ENCODE peak calls at places on chromosomes 11 and 22, in eight cellular contexts. One of them, this sample, is unnamed.

GRCh38 chr11:20013346-20014066 is 146.8 kb downstream of the DBX1 start:
- DNase-seq in Kasumi-1: no peak
- DNase-seq in Peyer's patch: no peak
- DNase-seq in central memory CD4-positive, alpha-beta T cell: no peak
- DNase-seq in NCI-H524: peak; percentile 53
- DNase-seq in NCI-H2081 treated with DMSO at 0.1 percent for 48 hours: no peak
- DNase-seq in naive thymus-derived CD8-positive, alpha-beta T cell: no peak
- DNase-seq in heart left ventricle: peak; percentile 53
- DNase-seq in this sample: no peak

GRCh38 chr11:111541209-111542061 is 915 bp downstream of the LAYN start:
- DNase-seq in Peyer's patch: peak; percentile 19
- DNase-seq in central memory CD4-positive, alpha-beta T cell: no peak
- DNase-seq in NCI-H2081 treated with DMSO at 0.1 percent for 48 hours: no peak
- DNase-seq in NCI-H524: no peak
- DNase-seq in Kasumi-1: no peak
- DNase-seq in naive thymus-derived CD8-positive, alpha-beta T cell: no peak
- DNase-seq in heart left ventricle: peak; percentile 57
- DNase-seq in this sample: no peak

GRCh38 chr11:77619576-77620198 is 17.9 kb downstream of the CLNS1A start:
- DNase-seq in NCI-H524: peak; percentile 8
- DNase-seq in NCI-H2081 treated with DMSO at 0.1 percent for 48 hours: no peak
- DNase-seq in heart left ventricle: no peak
- DNase-seq in naive thymus-derived CD8-positive, alpha-beta T cell: no peak
- DNase-seq in central memory CD4-positive, alpha-beta T cell: peak; percentile 28
- DNase-seq in Kasumi-1: peak; percentile 56
- DNase-seq in Peyer's patch: no peak
- DNase-seq in this sample: no peak

GRCh38 chr11:124740277-124740882 is 638 bp downstream of the NRGN start:
- DNase-seq in Peyer's patch: peak; percentile 60
- DNase-seq in NCI-H2081 treated with DMSO at 0.1 percent for 48 hours: no peak
- DNase-seq in naive thymus-derived CD8-positive, alpha-beta T cell: peak; percentile 57
- DNase-seq in heart left ventricle: peak; percentile 49
- DNase-seq in NCI-H524: peak; percentile 38
- DNase-seq in central memory CD4-positive, alpha-beta T cell: peak; percentile 53
- DNase-seq in Kasumi-1: peak; percentile 73
- DNase-seq in this sample: no peak

GRCh38 chr11:68912254-68912653 is 8.6 kb downstream of the IGHMBP2 start:
- DNase-seq in naive thymus-derived CD8-positive, alpha-beta T cell: no peak
- DNase-seq in central memory CD4-positive, alpha-beta T cell: no peak
- DNase-seq in NCI-H2081 treated with DMSO at 0.1 percent for 48 hours: no peak
- DNase-seq in NCI-H524: no peak
- DNase-seq in heart left ventricle: no peak
- DNase-seq in Kasumi-1: no peak
- DNase-seq in Peyer's patch: no peak
- DNase-seq in this sample: no peak

GRCh38 chr22:22770280-22770871 is 117.2 kb upstream of the IGLL5 start:
- DNase-seq in Kasumi-1: peak; percentile 4
- DNase-seq in central memory CD4-positive, alpha-beta T cell: no peak
- DNase-seq in naive thymus-derived CD8-positive, alpha-beta T cell: peak; percentile 36
- DNase-seq in NCI-H524: peak; percentile 9
- DNase-seq in Peyer's patch: peak; percentile 47
- DNase-seq in heart left ventricle: no peak
- DNase-seq in NCI-H2081 treated with DMSO at 0.1 percent for 48 hours: no peak
- DNase-seq in this sample: peak; percentile 79

GRCh38 chr11:29231991-29232390 is 784.8 kb downstream of the KCNA4 start:
- DNase-seq in central memory CD4-positive, alpha-beta T cell: no peak
- DNase-seq in Kasumi-1: no peak
- DNase-seq in Peyer's patch: no peak
- DNase-seq in NCI-H524: no peak
- DNase-seq in naive thymus-derived CD8-positive, alpha-beta T cell: no peak
- DNase-seq in heart left ventricle: no peak
- DNase-seq in NCI-H2081 treated with DMSO at 0.1 percent for 48 hours: no peak
- DNase-seq in this sample: no peak

GRCh38 chr11:34380696-34381095 is 22.9 kb upstream of the ABTB2 start:
- DNase-seq in NCI-H2081 treated with DMSO at 0.1 percent for 48 hours: no peak
- DNase-seq in Peyer's patch: no peak
- DNase-seq in central memory CD4-positive, alpha-beta T cell: no peak
- DNase-seq in heart left ventricle: no peak
- DNase-seq in naive thymus-derived CD8-positive, alpha-beta T cell: no peak
- DNase-seq in NCI-H524: no peak
- DNase-seq in Kasumi-1: no peak
- DNase-seq in this sample: no peak

GRCh38 chr11:70226967-70227366 is 23.9 kb downstream of the FADD start:
- DNase-seq in Kasumi-1: no peak
- DNase-seq in central memory CD4-positive, alpha-beta T cell: no peak
- DNase-seq in Peyer's patch: no peak
- DNase-seq in NCI-H524: no peak
- DNase-seq in NCI-H2081 treated with DMSO at 0.1 percent for 48 hours: no peak
- DNase-seq in heart left ventricle: no peak
- DNase-seq in naive thymus-derived CD8-positive, alpha-beta T cell: no peak
- DNase-seq in this sample: no peak

GRCh38 chr11:1826552-1827094 is 8.2 kb upstream of the SYT8 start:
- DNase-seq in Peyer's patch: no peak
- DNase-seq in naive thymus-derived CD8-positive, alpha-beta T cell: no peak
- DNase-seq in NCI-H524: no peak
- DNase-seq in Kasumi-1: peak; percentile 25
- DNase-seq in NCI-H2081 treated with DMSO at 0.1 percent for 48 hours: no peak
- DNase-seq in central memory CD4-positive, alpha-beta T cell: no peak
- DNase-seq in heart left ventricle: peak; percentile 30
- DNase-seq in this sample: peak; percentile 49

GRCh38 chr11:134634897-134635831 is 223.1 kb upstream of the B3GAT1 start:
- DNase-seq in Peyer's patch: no peak
- DNase-seq in Kasumi-1: no peak
- DNase-seq in NCI-H524: no peak
- DNase-seq in central memory CD4-positive, alpha-beta T cell: no peak
- DNase-seq in heart left ventricle: no peak
- DNase-seq in NCI-H2081 treated with DMSO at 0.1 percent for 48 hours: no peak
- DNase-seq in naive thymus-derived CD8-positive, alpha-beta T cell: no peak
- DNase-seq in this sample: peak; percentile 23

GRCh38 chr11:123690490-123690889 is 36.1 kb upstream of the SCN3B start:
- DNase-seq in NCI-H524: no peak
- DNase-seq in central memory CD4-positive, alpha-beta T cell: no peak
- DNase-seq in Peyer's patch: no peak
- DNase-seq in Kasumi-1: no peak
- DNase-seq in naive thymus-derived CD8-positive, alpha-beta T cell: no peak
- DNase-seq in NCI-H2081 treated with DMSO at 0.1 percent for 48 hours: no peak
- DNase-seq in heart left ventricle: no peak
- DNase-seq in this sample: no peak

GRCh38 chr11:8810331-8811301 is 100.4 kb upstream of the AKIP1 start:
- DNase-seq in NCI-H524: peak; percentile 36
- DNase-seq in naive thymus-derived CD8-positive, alpha-beta T cell: no peak
- DNase-seq in Peyer's patch: no peak
- DNase-seq in heart left ventricle: peak; percentile 89
- DNase-seq in NCI-H2081 treated with DMSO at 0.1 percent for 48 hours: peak; percentile 1
- DNase-seq in Kasumi-1: no peak
- DNase-seq in central memory CD4-positive, alpha-beta T cell: no peak
- DNase-seq in this sample: peak; percentile 81

GRCh38 chr22:24423519-24424000 is 3.8 kb upstream of the ADORA2A start:
- DNase-seq in Kasumi-1: peak; percentile 9
- DNase-seq in naive thymus-derived CD8-positive, alpha-beta T cell: peak; percentile 55
- DNase-seq in NCI-H2081 treated with DMSO at 0.1 percent for 48 hours: no peak
- DNase-seq in central memory CD4-positive, alpha-beta T cell: peak; percentile 42
- DNase-seq in Peyer's patch: peak; percentile 55
- DNase-seq in NCI-H524: no peak
- DNase-seq in heart left ventricle: peak; percentile 73
- DNase-seq in this sample: peak; percentile 76

GRCh38 chr11:130208241-130209127 is 48.9 kb downstream of the ST14 start:
- DNase-seq in heart left ventricle: no peak
- DNase-seq in Peyer's patch: no peak
- DNase-seq in central memory CD4-positive, alpha-beta T cell: no peak
- DNase-seq in NCI-H524: no peak
- DNase-seq in naive thymus-derived CD8-positive, alpha-beta T cell: peak; percentile 3
- DNase-seq in Kasumi-1: no peak
- DNase-seq in NCI-H2081 treated with DMSO at 0.1 percent for 48 hours: no peak
- DNase-seq in this sample: peak; percentile 38

GRCh38 chr22:41302016-41302767 is 867 bp downstream of the ZC3H7B start:
- DNase-seq in Peyer's patch: no peak
- DNase-seq in heart left ventricle: no peak
- DNase-seq in NCI-H2081 treated with DMSO at 0.1 percent for 48 hours: no peak
- DNase-seq in naive thymus-derived CD8-positive, alpha-beta T cell: peak; percentile 19
- DNase-seq in NCI-H524: no peak
- DNase-seq in central memory CD4-positive, alpha-beta T cell: peak; percentile 9
- DNase-seq in Kasumi-1: no peak
- DNase-seq in this sample: no peak

This sample was measured in left lobe of liver.